ENCODE peak calls at places on chromosomes 16 and 17, in five cellular contexts. One of them, this sample, is unnamed.

GRCh38 chr17:57672205-57672632 is 72.9 kb downstream of the CCDC182 start:
- DNase-seq in AG09319: peak; percentile 4
- DNase-seq in NCI-H1436: no peak
- DNase-seq in fibroblast of the aortic adventitia: peak; percentile 62
- DNase-seq in fibroblast of pulmonary artery: peak; percentile 65
- DNase-seq in this sample: no peak

GRCh38 chr16:65178151-65178550 is 56.3 kb upstream of the CDH11 start:
- DNase-seq in AG09319: no peak
- DNase-seq in NCI-H1436: no peak
- DNase-seq in fibroblast of the aortic adventitia: peak; percentile 35
- DNase-seq in fibroblast of pulmonary artery: peak; percentile 14
- DNase-seq in this sample: no peak

GRCh38 chr17:57502696-57503307 is 242.3 kb downstream of the CCDC182 start:
- DNase-seq in AG09319: no peak
- DNase-seq in NCI-H1436: no peak
- DNase-seq in fibroblast of the aortic adventitia: no peak
- DNase-seq in fibroblast of pulmonary artery: no peak
- DNase-seq in this sample: peak; percentile 27

GRCh38 chr17:71975998-71976649 is 144.7 kb upstream of the SOX9 start:
- DNase-seq in AG09319: peak; percentile 96
- DNase-seq in NCI-H1436: no peak
- DNase-seq in fibroblast of the aortic adventitia: peak; percentile 95
- DNase-seq in fibroblast of pulmonary artery: peak; percentile 96
- DNase-seq in this sample: peak; percentile 3

GRCh38 chr17:81534157-81535006 is 6.2 kb downstream of the FSCN2 start:
- DNase-seq in AG09319: no peak
- DNase-seq in NCI-H1436: no peak
- DNase-seq in fibroblast of the aortic adventitia: no peak
- DNase-seq in fibroblast of pulmonary artery: no peak
- DNase-seq in this sample: no peak

GRCh38 chr17:38617967-38618760 is 12.4 kb upstream of the SRCIN1 start:
- DNase-seq in AG09319: no peak
- DNase-seq in NCI-H1436: no peak
- DNase-seq in fibroblast of the aortic adventitia: no peak
- DNase-seq in fibroblast of pulmonary artery: no peak
- DNase-seq in this sample: no peak

GRCh38 chr17:46193246-46193625 is at the start of gene KANSL1:
- DNase-seq in AG09319: peak; percentile 75
- DNase-seq in NCI-H1436: peak; percentile 97
- DNase-seq in fibroblast of the aortic adventitia: peak; percentile 86
- DNase-seq in fibroblast of pulmonary artery: peak; percentile 90
- DNase-seq in this sample: peak; percentile 91

GRCh38 chr16:53600076-53600475 is 97.1 kb upstream of the AKTIP start:
- DNase-seq in AG09319: peak; percentile 43
- DNase-seq in NCI-H1436: no peak
- DNase-seq in fibroblast of the aortic adventitia: no peak
- DNase-seq in fibroblast of pulmonary artery: no peak
- DNase-seq in this sample: no peak

GRCh38 chr16:86761117-86761971 is 183.0 kb downstream of the FOXL1 start:
- DNase-seq in AG09319: no peak
- DNase-seq in NCI-H1436: no peak
- DNase-seq in fibroblast of the aortic adventitia: peak; percentile 81
- DNase-seq in fibroblast of pulmonary artery: peak; percentile 72
- DNase-seq in this sample: no peak

GRCh38 chr17:43467981-43468541 is 15.7 kb upstream of the DHX8 start:
- DNase-seq in AG09319: peak; percentile 91
- DNase-seq in NCI-H1436: no peak
- DNase-seq in fibroblast of the aortic adventitia: peak; percentile 88
- DNase-seq in fibroblast of pulmonary artery: peak; percentile 50
- DNase-seq in this sample: no peak

GRCh38 chr17:50943575-50943933 is 77.4 kb upstream of the TOB1 start:
- DNase-seq in AG09319: no peak
- DNase-seq in NCI-H1436: peak; percentile 48
- DNase-seq in fibroblast of the aortic adventitia: no peak
- DNase-seq in fibroblast of pulmonary artery: no peak
- DNase-seq in this sample: no peak

GRCh38 chr16:27241658-27242057 is 26.9 kb downstream of the NSMCE1 start:
- DNase-seq in AG09319: no peak
- DNase-seq in NCI-H1436: no peak
- DNase-seq in fibroblast of the aortic adventitia: no peak
- DNase-seq in fibroblast of pulmonary artery: no peak
- DNase-seq in this sample: no peak

GRCh38 chr17:57391076-57391825 is 134.9 kb downstream of the MSI2 start:
- DNase-seq in AG09319: no peak
- DNase-seq in NCI-H1436: no peak
- DNase-seq in fibroblast of the aortic adventitia: no peak
- DNase-seq in fibroblast of pulmonary artery: no peak
- DNase-seq in this sample: no peak

GRCh38 chr17:56598471-56598870 is 5.0 kb downstream of the NOG start:
- DNase-seq in AG09319: no peak
- DNase-seq in NCI-H1436: no peak
- DNase-seq in fibroblast of the aortic adventitia: no peak
- DNase-seq in fibroblast of pulmonary artery: no peak
- DNase-seq in this sample: no peak

GRCh38 chr17:76714822-76715461 is 4.2 kb upstream of the MXRA7 start:
- DNase-seq in AG09319: no peak
- DNase-seq in NCI-H1436: peak; percentile 38
- DNase-seq in fibroblast of the aortic adventitia: peak; percentile 76
- DNase-seq in fibroblast of pulmonary artery: peak; percentile 70
- DNase-seq in this sample: peak; percentile 45

GRCh38 chr17:14715531-14715930 is 414.6 kb downstream of the HS3ST3B1 start:
- DNase-seq in AG09319: no peak
- DNase-seq in NCI-H1436: no peak
- DNase-seq in fibroblast of the aortic adventitia: no peak
- DNase-seq in fibroblast of pulmonary artery: peak; percentile 11
- DNase-seq in this sample: no peak

GRCh38 chr16:46954562-46954961 is 18.9 kb downstream of the DNAJA2 start:
- DNase-seq in AG09319: no peak
- DNase-seq in NCI-H1436: no peak
- DNase-seq in fibroblast of the aortic adventitia: no peak
- DNase-seq in fibroblast of pulmonary artery: no peak
- DNase-seq in this sample: no peak

GRCh38 chr17:57911834-57912673 is 43.2 kb downstream of the CUEDC1 start:
- DNase-seq in AG09319: no peak
- DNase-seq in NCI-H1436: peak; percentile 91
- DNase-seq in fibroblast of the aortic adventitia: peak; percentile 89
- DNase-seq in fibroblast of pulmonary artery: peak; percentile 74
- DNase-seq in this sample: peak; percentile 94

GRCh38 chr16:68445458-68445857 is 2.9 kb downstream of the SMPD3 start:
- DNase-seq in AG09319: no peak
- DNase-seq in NCI-H1436: peak; percentile 67
- DNase-seq in fibroblast of the aortic adventitia: no peak
- DNase-seq in fibroblast of pulmonary artery: peak; percentile 10
- DNase-seq in this sample: peak; percentile 78

GRCh38 chr17:42055496-42055895 is 5.1 kb upstream of the C17orf113 start:
- DNase-seq in AG09319: no peak
- DNase-seq in NCI-H1436: no peak
- DNase-seq in fibroblast of the aortic adventitia: no peak
- DNase-seq in fibroblast of pulmonary artery: no peak
- DNase-seq in this sample: peak; percentile 48

GRCh38 chr17:81251091-81251942 is 12.2 kb downstream of the NDUFAF8 start:
- DNase-seq in AG09319: no peak
- DNase-seq in NCI-H1436: peak; percentile 83
- DNase-seq in fibroblast of the aortic adventitia: no peak
- DNase-seq in fibroblast of pulmonary artery: no peak
- DNase-seq in this sample: peak; percentile 40

GRCh38 chr16:87602005-87602790 is at the start of gene JPH3:
- DNase-seq in AG09319: no peak
- DNase-seq in NCI-H1436: peak; percentile 24
- DNase-seq in fibroblast of the aortic adventitia: no peak
- DNase-seq in fibroblast of pulmonary artery: no peak
- DNase-seq in this sample: no peak

GRCh38 chr17:416293-417206 is 63.9 kb upstream of the RPH3AL start:
- DNase-seq in AG09319: no peak
- DNase-seq in NCI-H1436: no peak
- DNase-seq in fibroblast of the aortic adventitia: no peak
- DNase-seq in fibroblast of pulmonary artery: no peak
- DNase-seq in this sample: no peak

This sample was measured in NCI-H146.